ENCODE peak calls at places on chromosomes 5 and 9, in five cellular contexts. H is stimulated activated naive CD8-positive, alpha-beta T cell treated with anti-CD3 and anti-CD28 coated beads, Interleukin-15, Interleukin-2, amounts not matched to agents 100 U/mL and 50 U/mL, for 24 hours; S is islet precursor cell; T is ACHN; A is NAMALWA. U is an unnamed sample.

GRCh38 chr5:371811-372555 is 50.5 kb downstream of the AHRR start:
- DNase-seq in H (peak; percentile 23), S (peak; percentile 43), T (no peak), A (no peak), U (peak; percentile 6)

GRCh38 chr9:129273941-129274709 is 96.1 kb upstream of the IER5L start:
- DNase-seq in H (no peak), S (peak; percentile 30), T (no peak), A (no peak), U (no peak)

GRCh38 chr5:1202026-1202797 is 817 bp downstream of the SLC6A19 start:
- DNase-seq in H (no peak), S (no peak), T (no peak), A (peak; percentile 40), U (no peak)

GRCh38 chr5:151571270-151572173 is 19.6 kb downstream of the FAT2 start:
- DNase-seq in H (no peak), S (peak; percentile 54), T (no peak), A (no peak), U (no peak)

GRCh38 chr9:23524607-23525155 is 301.4 kb downstream of the ELAVL2 start:
- DNase-seq in H (no peak), S (no peak), T (no peak), A (no peak), U (no peak)

GRCh38 chr9:15135167-15135792 is 171.7 kb downstream of the TTC39B start:
- DNase-seq in H (peak; percentile 26), S (peak; percentile 91), T (peak; percentile 70), A (peak; percentile 74), U (no peak)

GRCh38 chr5:43038523-43038989 is 1.6 kb downstream of the ANXA2R start:
- DNase-seq in H (peak; percentile 55), S (no peak), T (no peak), A (no peak), U (peak; percentile 19)

GRCh38 chr5:178137991-178138390 is 7.2 kb downstream of the RMND5B start:
- DNase-seq in H (no peak), S (peak; percentile 43), T (no peak), A (no peak), U (no peak)

GRCh38 chr5:18754201-18754600 is 1119.9 kb downstream of the TAF11L14 start:
- DNase-seq in H (no peak), S (no peak), T (no peak), A (no peak), U (no peak)

GRCh38 chr5:102130386-102130785 is 165.7 kb downstream of the SLCO4C1 start:
- DNase-seq in H (no peak), S (no peak), T (no peak), A (no peak), U (no peak)

GRCh38 chr5:72799721-72800120 is 16.7 kb upstream of the TNPO1 start:
- DNase-seq in H (no peak), S (no peak), T (no peak), A (no peak), U (no peak)

GRCh38 chr9:86818636-86819035 is 128.7 kb downstream of the GAS1 start:
- DNase-seq in H (no peak), S (no peak), T (no peak), A (no peak), U (no peak)

GRCh38 chr9:90946981-90947380 is 145.4 kb downstream of the SYK start:
- DNase-seq in H (no peak), S (peak; percentile 80), T (no peak), A (no peak), U (no peak)

GRCh38 chr9:136354592-136355085 is 8.9 kb downstream of the DNLZ start:
- DNase-seq in H (no peak), S (no peak), T (no peak), A (no peak), U (no peak)